ENCODE peak calls at places on chromosomes 3 and 15, in seven cellular contexts. U is endothelial cell, Q is right atrium auricular region, H is brain microvascular endothelial cell, R is RWPE1, B is WERI-Rb-1, S is Panc1. A is an unnamed sample.

GRCh38 chr3:33145221-33145900 is 31.5 kb downstream of the CRTAP start:
- DNase-seq in Q (no peak), R (no peak), H (peak), B (no peak), U (no peak), S (no peak), A (no peak)

GRCh38 chr3:103437850-103438249 is 1003.0 kb downstream of the ZPLD1 start:
- DNase-seq in R (no peak), H (no peak), U (no peak), Q (no peak), S (no peak), B (no peak), A (no peak)

GRCh38 chr15:40192942-40193341 is 32.1 kb downstream of the BUB1B start:
- DNase-seq in S (no peak), R (no peak), U (no peak), H (peak), Q (no peak), B (no peak), A (no peak)

GRCh38 chr15:45399381-45400212 is 21.3 kb upstream of the GATM start:
- DNase-seq in B (peak), H (no peak), R (peak), U (no peak), Q (no peak), S (peak), A (no peak)

GRCh38 chr3:55789516-55789915 is 302.4 kb upstream of the WNT5A start:
- DNase-seq in U (no peak), R (no peak), Q (no peak), H (no peak), S (no peak), B (no peak), A (no peak)

GRCh38 chr3:14795996-14796395 is 22.8 kb upstream of the FGD5 start:
- DNase-seq in H (no peak), U (no peak), R (no peak), Q (no peak), B (no peak), S (no peak), A (no peak)

GRCh38 chr15:62977952-62978811 is 64.4 kb upstream of the TPM1 start:
- DNase-seq in H (peak), Q (no peak), R (no peak), U (no peak), B (no peak), S (no peak), A (no peak)

GRCh38 chr3:42115223-42115622 is 24.1 kb downstream of the TRAK1 start:
- DNase-seq in B (no peak), R (no peak), S (no peak), H (no peak), Q (no peak), U (no peak), A (no peak)

GRCh38 chr15:97861529-97861928 is 99.0 kb upstream of the ARRDC4 start:
- DNase-seq in Q (no peak), U (no peak), B (no peak), R (no peak), S (no peak), H (no peak), A (no peak)

GRCh38 chr3:173404156-173404555 is 6.6 kb downstream of the NLGN1 start:
- DNase-seq in B (no peak), S (no peak), Q (no peak), R (no peak), U (no peak), H (no peak), A (no peak)

GRCh38 chr3:114770874-114771273 is 376.2 kb downstream of the ZBTB20 start:
- DNase-seq in U (no peak), S (no peak), H (no peak), R (no peak), Q (no peak), B (no peak), A (no peak)

GRCh38 chr3:24160424-24160823 is 215.3 kb downstream of the NR1D2 start:
- DNase-seq in U (peak), B (no peak), S (no peak), H (no peak), Q (no peak), R (no peak), A (no peak)

GRCh38 chr3:67357610-67358458 is 296.6 kb downstream of the SUCLG2 start:
- DNase-seq in Q (no peak), U (peak), R (peak), B (peak), H (peak), S (peak), A (peak)

GRCh38 chr15:50227076-50227475 is 38.5 kb downstream of the HDC start:
- DNase-seq in B (no peak), S (no peak), R (no peak), H (peak), Q (no peak), U (no peak), A (no peak)

GRCh38 chr3:24156466-24156865 is 211.4 kb downstream of the NR1D2 start:
- DNase-seq in R (no peak), S (no peak), U (no peak), Q (no peak), B (no peak), H (peak), A (no peak)

GRCh38 chr3:45208587-45208986 is 17.5 kb downstream of the TMEM158 start:
- DNase-seq in Q (no peak), B (no peak), U (no peak), R (no peak), S (no peak), H (no peak), A (no peak)

GRCh38 chr15:95829062-95829461 is 501.4 kb upstream of the NR2F2 start:
- DNase-seq in R (no peak), H (no peak), B (no peak), S (no peak), Q (no peak), U (no peak), A (no peak)

GRCh38 chr3:136093771-136094170 is 102.4 kb downstream of the MSL2 start:
- DNase-seq in H (peak), U (no peak), B (no peak), S (no peak), Q (no peak), R (no peak), A (no peak)

GRCh38 chr3:187798126-187798525 is 52.9 kb upstream of the BCL6 start:
- DNase-seq in H (no peak), S (no peak), U (no peak), Q (no peak), R (no peak), B (no peak), A (no peak)

GRCh38 chr3:54034971-54035370 is 87.4 kb upstream of the CACNA2D3 start:
- DNase-seq in H (no peak), R (no peak), Q (no peak), U (no peak), S (no peak), B (no peak), A (no peak)

GRCh38 chr3:52248816-52249547 is 3.4 kb downstream of the PPM1M start:
- DNase-seq in B (no peak), H (no peak), R (no peak), Q (peak), S (no peak), U (no peak), A (no peak)

GRCh38 chr3:128083396-128083795 is 31.2 kb downstream of the SEC61A1 start:
- DNase-seq in H (no peak), S (no peak), R (no peak), B (no peak), Q (no peak), U (no peak), A (no peak)

GRCh38 chr3:192207239-192207638 is 520.1 kb downstream of the FGF12 start:
- DNase-seq in S (no peak), U (no peak), Q (no peak), B (no peak), R (no peak), H (no peak), A (no peak)

GRCh38 chr15:33279613-33280205 is 31.1 kb upstream of the RYR3 start:
- DNase-seq in S (no peak), B (no peak), H (peak), R (peak), U (no peak), Q (no peak), A (no peak)

GRCh38 chr3:136247436-136247835 is 2.7 kb upstream of the PCCB start:
- DNase-seq in R (no peak), H (no peak), Q (no peak), B (peak), U (no peak), S (no peak), A (no peak)

GRCh38 chr15:81813215-81813614 is 232.6 kb downstream of the MEX3B start:
- DNase-seq in S (no peak), B (peak), R (peak), H (no peak), Q (no peak), U (no peak), A (no peak)

GRCh38 chr15:57554063-57554820 is 37.5 kb upstream of the MYZAP start:
- DNase-seq in Q (no peak), B (peak), U (no peak), H (no peak), S (no peak), R (peak), A (no peak)

GRCh38 chr15:48929611-48930170 is 34.0 kb downstream of the SHC4 start:
- DNase-seq in U (no peak), S (no peak), H (no peak), Q (no peak), B (no peak), R (no peak), A (no peak)

GRCh38 chr3:135057996-135058395 is 262.9 kb downstream of the EPHB1 start:
- DNase-seq in R (no peak), S (no peak), H (no peak), B (no peak), U (no peak), Q (no peak), A (no peak)

GRCh38 chr15:66042624-66043023 is 173.3 kb downstream of the RAB11A start:
- DNase-seq in U (no peak), H (no peak), Q (no peak), R (peak), B (no peak), S (no peak), A (peak)

GRCh38 chr3:104279617-104280016 is 1087.1 kb upstream of the ALCAM start:
- DNase-seq in S (no peak), H (peak), B (no peak), U (no peak), R (peak), Q (no peak), A (no peak)

GRCh38 chr3:52061116-52061910 is 4.9 kb upstream of the DUSP7 start:
- DNase-seq in R (peak), U (no peak), B (no peak), S (no peak), Q (no peak), H (no peak), A (no peak)

GRCh38 chr3:166837535-166837934 is 542.6 kb downstream of the ZBBX start:
- DNase-seq in R (no peak), B (peak), Q (no peak), H (no peak), U (peak), S (no peak), A (peak)

GRCh38 chr15:95684693-95685115 is 645.8 kb upstream of the NR2F2 start:
- DNase-seq in S (peak), Q (no peak), H (peak), U (no peak), B (no peak), R (peak), A (peak)

DNA sequence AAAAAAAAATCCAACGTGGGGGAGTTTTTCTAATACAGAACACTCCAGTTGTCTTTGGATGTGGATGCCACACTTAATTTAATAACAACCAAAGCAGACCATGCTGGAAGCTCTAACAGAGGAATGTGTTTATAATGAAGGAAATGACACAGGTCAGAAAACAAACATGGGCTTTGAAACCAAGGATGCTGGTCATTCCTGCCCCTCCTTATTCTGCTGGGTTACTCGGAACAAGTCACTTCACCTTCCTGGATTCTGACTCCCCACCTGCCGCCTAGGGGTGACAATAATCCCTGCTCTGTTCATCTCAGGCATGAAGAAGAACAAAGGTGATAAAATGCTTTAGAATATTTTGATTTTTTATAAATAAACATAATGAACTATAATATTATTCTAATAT is 240.9 kb upstream of the ADAMTS9 start:
- DNase-seq in R (no peak), B (no peak), Q (no peak), H (no peak), S (no peak), U (no peak), A (no peak)
- TF ChIP-seq CTCF in R (no peak), B (no peak), Q (no peak), H (no peak), S (no peak), U (no peak), A (no peak)

GRCh38 chr3:40237892-40238571 is 71.5 kb upstream of the EIF1B start:
- DNase-seq in H (peak), R (no peak), Q (no peak), U (peak), S (no peak), B (peak), A (no peak)
- TF ChIP-seq CTCF in H (peak), R (no peak), Q (peak), U (peak), S (peak), B (peak), A (no peak)

GRCh38 chr3:38840987-38841386 is 25.0 kb upstream of the SCN10A start:
- DNase-seq in U (no peak), R (no peak), B (no peak), S (no peak), Q (no peak), H (no peak), A (no peak)

GRCh38 chr3:38842266-38842965 is 26.4 kb upstream of the SCN10A start:
- DNase-seq in Q (no peak), R (no peak), B (no peak), S (no peak), H (no peak), U (no peak), A (no peak)

DNA sequence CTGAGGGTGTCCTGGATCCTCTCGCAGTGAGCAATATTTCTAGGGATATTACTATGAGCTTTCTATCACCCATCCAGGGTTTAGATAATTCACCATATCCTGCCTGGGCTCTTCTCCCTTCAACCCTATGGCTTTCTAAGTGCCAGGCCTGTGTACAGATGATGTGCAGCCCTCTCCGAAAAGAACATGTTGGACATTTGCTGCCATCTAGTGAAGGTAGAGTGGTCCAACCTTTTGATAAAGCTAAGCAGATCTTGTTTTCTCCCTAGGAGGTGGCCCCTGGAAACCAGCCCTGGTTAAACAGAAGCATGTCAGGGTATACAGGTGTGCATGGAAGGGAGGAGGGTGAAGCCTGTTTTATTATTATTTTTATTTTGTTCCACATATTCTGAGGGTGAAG is 27.9 kb upstream of the SCN10A start:
- DNase-seq in H (peak), R (peak), S (no peak), B (no peak), Q (no peak), U (peak), A (peak)
- TF ChIP-seq CTCF in H (peak), R (peak), S (peak), B (peak), Q (peak), U (no peak), A (peak)

DNA sequence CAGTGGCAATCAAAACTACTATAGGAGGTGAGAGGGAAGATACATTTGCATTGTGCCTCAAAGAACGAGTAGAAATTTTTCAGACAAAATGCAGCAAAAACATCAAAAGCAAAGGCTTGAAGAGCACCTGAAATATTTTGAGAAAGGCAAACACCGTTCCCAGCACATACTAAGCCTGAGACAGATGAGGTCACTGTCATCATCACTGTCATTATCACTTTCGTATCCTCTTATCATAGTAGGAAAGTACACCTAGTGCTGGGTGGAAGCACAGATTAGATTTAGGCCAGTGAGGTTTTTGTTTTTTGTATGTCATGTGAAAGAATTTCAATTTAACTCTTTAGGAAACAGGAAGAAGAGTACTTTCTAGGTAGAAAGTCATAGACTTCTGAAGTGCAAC is 222.0 kb downstream of the GABRB3 start:
- DNase-seq in U (no peak), H (no peak), Q (no peak), B (no peak), S (no peak), R (no peak), A (no peak)
- TF ChIP-seq CTCF in U (no peak), H (no peak), Q (no peak), B (no peak), S (no peak), R (no peak), A (no peak)

DNA sequence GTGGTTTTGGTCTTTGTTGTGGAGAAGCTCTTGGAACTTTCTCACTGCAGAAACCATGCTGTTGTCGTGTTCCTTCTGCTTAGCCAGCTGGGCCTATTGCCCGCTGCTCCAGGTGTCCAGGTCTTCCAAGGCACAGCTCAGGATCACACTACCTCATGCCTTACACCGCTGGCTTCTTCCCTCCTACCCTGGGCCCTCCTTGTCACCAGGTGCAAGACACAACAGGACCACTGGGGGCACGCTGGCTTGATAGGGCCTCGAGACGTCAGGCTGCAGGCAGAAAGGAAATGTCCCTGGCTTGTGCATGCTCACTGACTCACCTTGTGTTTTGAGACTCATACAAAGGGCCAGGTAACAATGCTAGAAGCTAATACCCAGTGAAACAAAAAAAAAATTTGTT is 32.3 kb downstream of the PAQR9 start:
- DNase-seq in B (peak), H (no peak), Q (no peak), R (no peak), U (no peak), S (no peak), A (peak)
- TF ChIP-seq CTCF in B (peak), H (peak), Q (no peak), R (no peak), U (no peak), S (peak), A (peak)

DNA sequence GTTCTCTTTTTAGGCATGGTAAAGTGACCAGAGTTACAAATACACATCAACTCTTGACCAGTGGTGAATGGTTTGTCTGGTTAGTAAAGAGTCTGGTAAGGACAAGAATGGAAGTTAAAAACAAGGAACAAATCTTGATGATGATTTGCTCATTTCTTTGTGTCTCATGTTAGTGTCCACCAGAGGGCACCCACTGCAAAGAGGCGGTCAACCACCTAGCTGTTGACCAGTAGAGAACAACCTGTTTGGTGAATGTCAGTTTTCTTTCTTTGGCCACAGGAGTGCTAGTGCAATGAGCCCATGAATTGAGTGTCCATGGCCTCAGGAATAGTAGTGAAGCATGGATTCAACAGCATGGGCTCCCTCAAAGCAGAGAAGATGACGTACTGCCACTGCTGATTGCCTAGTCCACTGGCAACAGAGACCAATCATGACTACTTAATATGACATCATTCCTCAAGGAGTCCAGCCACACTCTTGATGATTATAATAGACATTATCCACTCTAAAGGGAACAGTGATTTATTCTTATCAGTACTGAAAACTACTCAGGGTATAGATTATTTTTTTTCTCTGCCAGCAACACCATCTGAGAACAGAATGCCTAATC is 10.7 kb upstream of the CNTN6 start:
- DNase-seq in S (no peak), B (peak), U (no peak), H (peak), R (no peak), Q (no peak), A (peak)
- TF ChIP-seq CTCF in S (peak), B (peak), U (no peak), H (peak), R (no peak), Q (no peak), A (peak)

DNA sequence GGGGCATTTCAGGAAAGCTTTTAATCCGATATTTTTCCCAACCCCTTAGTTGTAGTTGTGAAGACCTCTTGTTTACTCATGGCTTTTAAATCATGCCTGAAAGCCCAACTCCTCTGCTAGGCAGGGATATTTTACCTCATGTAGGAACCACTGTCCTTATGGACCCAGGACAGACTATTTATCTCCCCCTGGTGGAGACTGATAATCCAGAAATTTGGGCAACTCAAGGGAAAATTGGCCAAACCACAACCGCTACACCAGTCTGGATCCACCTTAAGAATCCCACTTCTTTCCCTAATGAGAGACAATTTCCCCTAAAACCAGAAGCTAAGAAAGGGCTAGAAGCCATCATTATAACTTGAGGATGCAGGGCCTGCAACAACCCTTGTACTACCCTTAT is 248.1 kb upstream of the STAC start:
- DNase-seq in S (no peak), B (no peak), R (no peak), U (no peak), H (no peak), Q (no peak), A (no peak)
- TF ChIP-seq CTCF in S (no peak), B (no peak), R (no peak), U (peak), H (peak), Q (no peak), A (no peak)

A was measured in Calu3.